ENCODE peak calls at places on chromosome 2, in six cellular contexts. F, X, E, D, U and W are unnamed samples.

GRCh38 chr2:171081649-171082111 is 79.0 kb downstream of the TLK1 start:
- DNase-seq in F (peak; percentile 5), X (no peak), E (peak; percentile 27), D (no peak), U (no peak), W (no peak)

GRCh38 chr2:150169230-150169629 is 318.2 kb downstream of the RND3 start:
- DNase-seq in F (no peak), X (no peak), E (no peak), D (no peak), U (no peak), W (no peak)

GRCh38 chr2:88739985-88740600 is 48.6 kb downstream of the RPIA start:
- DNase-seq in F (peak; percentile 38), X (peak; percentile 63), E (peak; percentile 60), D (peak; percentile 45), U (peak; percentile 68), W (peak; percentile 45)

GRCh38 chr2:63537306-63537705 is 51.0 kb downstream of the WDPCP start:
- DNase-seq in F (no peak), X (no peak), E (no peak), D (no peak), U (no peak), W (no peak)

GRCh38 chr2:135893374-135893794 is 17.1 kb upstream of the MCM6 start:
- DNase-seq in F (no peak), X (no peak), E (no peak), D (no peak), U (no peak), W (no peak)

GRCh38 chr2:199983534-199983933 is 28.2 kb downstream of the MAIP1 start:
- DNase-seq in F (no peak), X (no peak), E (no peak), D (no peak), U (no peak), W (no peak)

GRCh38 chr2:40039543-40039942 is 260.5 kb upstream of the THUMPD2 start:
- DNase-seq in F (no peak), X (no peak), E (no peak), D (no peak), U (no peak), W (no peak)

GRCh38 chr2:30308280-30308679 is 76.9 kb downstream of the LBH start:
- DNase-seq in F (no peak), X (no peak), E (no peak), D (no peak), U (no peak), W (no peak)

GRCh38 chr2:184154438-184154837 is 443.9 kb upstream of the ZNF804A start:
- DNase-seq in F (no peak), X (no peak), E (no peak), D (no peak), U (no peak), W (no peak)

GRCh38 chr2:88669371-88670214 is 21.9 kb upstream of the RPIA start:
- DNase-seq in F (no peak), X (peak; percentile 13), E (no peak), D (no peak), U (peak; percentile 38), W (peak; percentile 23)

GRCh38 chr2:203909192-203909945 is 27.2 kb upstream of the ICOS start:
- DNase-seq in F (peak; percentile 28), X (no peak), E (peak; percentile 14), D (peak; percentile 65), U (peak; percentile 29), W (peak; percentile 61)

GRCh38 chr2:150567771-150568278 is 80.4 kb upstream of the RND3 start:
- DNase-seq in F (no peak), X (no peak), E (no peak), D (no peak), U (no peak), W (no peak)

GRCh38 chr2:31415421-31415820 is 879 bp upstream of the XDH start:
- DNase-seq in F (no peak), X (no peak), E (no peak), D (no peak), U (no peak), W (no peak)

GRCh38 chr2:224257176-224257575 is 144.7 kb downstream of the FAM124B start:
- DNase-seq in F (no peak), X (no peak), E (no peak), D (no peak), U (no peak), W (no peak)

GRCh38 chr2:205708231-205708631 is 25.9 kb downstream of the NRP2 start:
- DNase-seq in F (no peak), X (no peak), E (no peak), D (no peak), U (no peak), W (no peak)

GRCh38 chr2:216775043-216775453 is 79.7 kb upstream of the IGFBP5 start:
- DNase-seq in F (no peak), X (no peak), E (no peak), D (no peak), U (peak; percentile 73), W (no peak)

GRCh38 chr2:460861-461260 is 173.0 kb upstream of the ALKAL2 start:
- DNase-seq in F (peak; percentile 80), X (peak; percentile 31), E (peak; percentile 56), D (no peak), U (no peak), W (no peak)

GRCh38 chr2:155377178-155377780 is 678.8 kb downstream of the KCNJ3 start:
- DNase-seq in F (no peak), X (no peak), E (no peak), D (peak; percentile 48), U (peak; percentile 54), W (peak; percentile 40)

GRCh38 chr2:222761888-222762287 is 90.4 kb downstream of the MOGAT1 start:
- DNase-seq in F (no peak), X (no peak), E (no peak), D (no peak), U (no peak), W (no peak)

GRCh38 chr2:30445266-30445821 is 1.7 kb upstream of the LCLAT1 start:
- DNase-seq in F (no peak), X (no peak), E (no peak), D (no peak), U (no peak), W (no peak)